ENCODE peak calls at places on chromosomes 12 and 14, in four cellular contexts. V is transverse colon, R is breast epithelium, S is HCT116. G is an unnamed sample.

GRCh38 chr14:93347850-93348249 is 868 bp downstream of the COX8C start:
- DNase-seq in V (no peak), R (no peak), S (no peak), G (no peak)

GRCh38 chr14:23043749-23044148 is 1.7 kb downstream of the PSMB11 start:
- DNase-seq in V (no peak), R (no peak), S (no peak), G (no peak)

GRCh38 chr12:130700492-130701401 is 15.4 kb downstream of the RIMBP2 start:
- DNase-seq in V (no peak), R (no peak), S (no peak), G (no peak)

GRCh38 chr14:65709576-65709975 is 297.0 kb downstream of the FUT8 start:
- DNase-seq in V (no peak), R (no peak), S (no peak), G (no peak)

GRCh38 chr14:31966896-31967668 is 110.0 kb upstream of the ARHGAP5 start:
- DNase-seq in V (no peak), R (no peak), S (no peak), G (no peak)

GRCh38 chr12:79203103-79203502 is 338.5 kb downstream of the SYT1 start:
- DNase-seq in V (no peak), R (no peak), S (no peak), G (no peak)

GRCh38 chr12:51886021-51886710 is 1.7 kb upstream of the ANKRD33 start:
- DNase-seq in V (peak; percentile 51), R (no peak), S (no peak), G (no peak)

GRCh38 chr12:13120431-13120830 is 17.0 kb upstream of the GSG1 start:
- DNase-seq in V (no peak), R (no peak), S (no peak), G (no peak)

GRCh38 chr14:22485178-22485577 is 103.8 kb downstream of the DAD1 start:
- DNase-seq in V (no peak), R (no peak), S (no peak), G (no peak)

GRCh38 chr14:65206448-65207096 is 104.3 kb upstream of the MAX start:
- DNase-seq in V (no peak), R (no peak), S (no peak), G (no peak)

GRCh38 chr14:99736600-99737371 is 52.7 kb downstream of the CYP46A1 start:
- DNase-seq in V (no peak), R (no peak), S (no peak), G (no peak)

GRCh38 chr12:41439858-41440257 is 251.7 kb downstream of the PDZRN4 start:
- DNase-seq in V (no peak), R (no peak), S (no peak), G (no peak)

GRCh38 chr14:65131176-65131765 is 29.0 kb upstream of the MAX start:
- DNase-seq in V (peak; percentile 60), R (no peak), S (peak; percentile 27), G (no peak)

GRCh38 chr12:86838709-86839108 is 582.5 kb upstream of the MGAT4C start:
- DNase-seq in V (no peak), R (no peak), S (no peak), G (no peak)

GRCh38 chr12:1350934-1351240 is 243.5 kb downstream of the FBXL14 start:
- DNase-seq in V (no peak), R (no peak), S (no peak), G (no peak)

GRCh38 chr12:128627659-128628058 is 196.1 kb downstream of the SLC15A4 start:
- DNase-seq in V (no peak), R (no peak), S (no peak), G (no peak)

GRCh38 chr14:76776306-76777251 is 15.3 kb downstream of the VASH1 start:
- DNase-seq in V (no peak), R (peak; percentile 36), S (no peak), G (no peak)

DNA sequence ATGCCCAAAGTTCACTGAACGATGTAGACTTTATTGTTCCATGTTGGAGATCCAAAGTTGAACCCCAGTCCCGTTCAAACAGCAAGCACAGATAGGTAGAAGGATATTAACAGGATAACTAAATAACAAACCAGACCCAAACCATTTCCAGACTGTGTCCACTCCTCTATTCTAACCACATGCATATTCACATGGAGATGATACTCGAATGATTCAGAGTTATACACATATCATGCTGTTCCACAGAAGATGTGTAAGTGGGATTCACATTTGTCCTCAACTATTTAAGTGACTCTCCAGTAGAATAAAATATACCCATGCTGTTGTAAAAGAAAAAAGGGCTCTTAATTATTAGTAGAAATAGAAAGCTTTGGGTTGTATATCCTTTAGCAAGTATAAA is 185.9 kb downstream of the ITPR2 start:
- DNase-seq in V (no peak), R (no peak), S (no peak), G (no peak)
- TF ChIP-seq CTCF in V (no peak), R (no peak), S (no peak), G (no peak)

GRCh38 chr14:102796661-102797190 is 19.5 kb downstream of the TRAF3 start:
- DNase-seq in V (no peak), R (no peak), S (no peak), G (no peak)
- TF ChIP-seq POLR2AphosphoS5 in V (no peak), R (no peak), S (no peak), G (no peak)

GRCh38 chr12:82682851-82683261 is 3.9 kb upstream of the TMTC2 start:
- DNase-seq in V (no peak), R (no peak), S (no peak), G (no peak)

GRCh38 chr12:82687020-82687951 is 580 bp downstream of the TMTC2 start:
- DNase-seq in V (peak; percentile 80), R (peak; percentile 57), S (peak; percentile 35), G (no peak)

GRCh38 chr12:82685721-82686222 is 934 bp upstream of the TMTC2 start:
- DNase-seq in V (peak; percentile 97), R (peak; percentile 97), S (peak; percentile 86), G (peak; percentile 59)

GRCh38 chr12:82686223-82687019 is at the start of gene TMTC2:
- DNase-seq in V (peak; percentile 96), R (peak; percentile 92), S (peak; percentile 76), G (peak; percentile 39)

GRCh38 chr12:82682326-82682725 is 4.4 kb upstream of the TMTC2 start:
- DNase-seq in V (no peak), R (no peak), S (no peak), G (no peak)
- TF ChIP-seq CTCF in V (no peak), R (no peak), S (no peak), G (no peak)

DNA sequence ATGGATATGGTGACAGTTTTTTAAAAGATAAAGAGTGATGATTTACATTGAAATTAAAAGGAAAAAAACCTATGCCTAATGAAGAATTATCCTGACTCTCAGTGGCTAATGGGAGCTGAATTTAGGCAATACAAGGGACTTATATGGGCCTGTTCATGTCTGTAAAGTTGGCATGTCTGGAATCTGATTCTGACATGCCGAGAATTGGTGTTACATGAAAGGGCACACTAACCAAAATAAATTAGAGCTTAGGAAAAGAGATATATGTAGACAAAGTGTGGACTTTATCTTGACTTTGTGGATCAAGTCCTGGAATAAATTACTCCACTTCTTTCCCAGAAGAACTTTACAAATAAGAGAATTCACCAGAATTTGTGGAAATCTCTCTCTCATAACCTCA is 1.1 kb downstream of the TDG start:
- DNase-seq in V (no peak), R (no peak), S (no peak), G (no peak)
- TF ChIP-seq POLR2AphosphoS5 in V (no peak), R (no peak), S (no peak), G (no peak)

GRCh38 chr14:87241018-87241779 is 751.8 kb downstream of the GALC start:
- DNase-seq in V (no peak), R (no peak), S (no peak), G (no peak)
- TF ChIP-seq CTCF in V (no peak), R (no peak), S (no peak), G (no peak)

GRCh38 chr14:94397279-94397898 is 9.0 kb upstream of the SERPINA1 start:
- DNase-seq in V (no peak), R (no peak), S (no peak), G (no peak)

GRCh38 chr14:94394594-94395305 is 6.3 kb upstream of the SERPINA1 start:
- DNase-seq in V (peak; percentile 33), R (no peak), S (no peak), G (no peak)

GRCh38 chr14:94396628-94397210 is 8.3 kb upstream of the SERPINA1 start:
- DNase-seq in V (no peak), R (no peak), S (no peak), G (no peak)

GRCh38 chr14:94395306-94395899 is 7.0 kb upstream of the SERPINA1 start:
- DNase-seq in V (no peak), R (no peak), S (no peak), G (no peak)

GRCh38 chr14:94395900-94396574 is 7.6 kb upstream of the SERPINA1 start:
- DNase-seq in V (no peak), R (no peak), S (no peak), G (no peak)
- TF ChIP-seq POLR2AphosphoS5 in V (no peak), R (no peak), S (no peak), G (no peak)

GRCh38 chr12:54689984-54690383 is 41.8 kb upstream of the DCD start:
- DNase-seq in V (no peak), R (no peak), S (peak; percentile 26), G (no peak)
- TF ChIP-seq CTCF in V (no peak), R (no peak), S (no peak), G (peak; percentile 54)

DNA sequence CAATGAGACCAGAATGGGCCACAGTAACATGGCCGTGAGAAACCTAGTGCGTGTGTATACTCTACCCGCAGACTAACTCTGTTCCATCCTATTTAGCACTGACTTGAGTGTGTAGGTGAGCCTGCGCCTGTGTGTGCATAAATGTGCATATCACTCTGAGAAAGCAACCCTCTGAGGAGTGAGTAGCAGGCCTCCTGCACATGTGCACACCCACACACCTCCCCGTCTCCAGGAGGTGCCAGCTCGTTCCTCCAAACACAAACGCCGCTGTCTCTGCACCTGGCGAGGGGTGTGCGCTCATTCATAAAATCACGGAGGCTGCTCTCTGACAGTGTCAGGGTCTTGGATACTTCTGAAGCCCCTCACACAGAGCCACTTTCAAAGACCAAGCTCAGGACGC is 138.9 kb downstream of the GCH1 start:
- DNase-seq in V (no peak), R (no peak), S (no peak), G (no peak)
- TF ChIP-seq POLR2AphosphoS5 in V (no peak), R (no peak), S (no peak), G (no peak)